ENCODE peak calls at places on chromosomes 12 and 14, in six cellular contexts. G is left ventricle myocardium inferior, T is cardiac muscle cell, U is heart right ventricle, M is suprapubic skin, S is Caco-2. Y is an unnamed sample.

GRCh38 chr12:54932691-54933090 is 51.9 kb downstream of the TESPA1 start:
- DNase-seq in G (no peak), T (peak; percentile 15), U (no peak), M (no peak), S (no peak), Y (no peak)

GRCh38 chr12:132651444-132652100 is 33.0 kb downstream of the P2RX2 start:
- DNase-seq in G (no peak), T (no peak), U (no peak), M (no peak), S (no peak), Y (peak; percentile 31)

GRCh38 chr12:81896771-81897170 is 137.6 kb upstream of the PPFIA2 start:
- DNase-seq in G (no peak), T (peak; percentile 6), U (no peak), M (no peak), S (peak; percentile 10), Y (no peak)

GRCh38 chr12:63802012-63802608 is 22.4 kb downstream of the RXYLT1 start:
- DNase-seq in G (no peak), T (peak; percentile 48), U (no peak), M (no peak), S (peak; percentile 17), Y (no peak)

GRCh38 chr12:48972213-48973021 is 882 bp upstream of the WNT10B start:
- DNase-seq in G (no peak), T (no peak), U (no peak), M (no peak), S (no peak), Y (no peak)

GRCh38 chr12:41365653-41366131 is 177.6 kb downstream of the PDZRN4 start:
- DNase-seq in G (no peak), T (no peak), U (no peak), M (no peak), S (no peak), Y (no peak)

GRCh38 chr12:71737204-71737603 is 17.5 kb upstream of the RAB21 start:
- DNase-seq in G (no peak), T (no peak), U (no peak), M (no peak), S (no peak), Y (no peak)

GRCh38 chr12:53232641-53233538 is 881 bp upstream of the RARG start:
- DNase-seq in G (peak; percentile 60), T (peak; percentile 38), U (peak; percentile 53), M (peak; percentile 82), S (no peak), Y (peak; percentile 83)

GRCh38 chr14:61326847-61327246 is 5.5 kb downstream of the PRKCH start:
- DNase-seq in G (peak; percentile 76), T (peak; percentile 73), U (peak; percentile 76), M (peak; percentile 80), S (peak; percentile 27), Y (no peak)

GRCh38 chr12:68813242-68813593 is 5.2 kb downstream of the MDM2 start:
- DNase-seq in G (no peak), T (no peak), U (no peak), M (no peak), S (no peak), Y (no peak)

GRCh38 chr12:68815232-68815927 is 7.4 kb downstream of the MDM2 start:
- DNase-seq in G (no peak), T (no peak), U (no peak), M (no peak), S (no peak), Y (no peak)

GRCh38 chr12:68815928-68816800 is 8.2 kb downstream of the MDM2 start:
- DNase-seq in G (no peak), T (no peak), U (no peak), M (no peak), S (no peak), Y (no peak)

GRCh38 chr12:68812553-68813241 is 4.7 kb downstream of the MDM2 start:
- DNase-seq in G (no peak), T (no peak), U (no peak), M (no peak), S (no peak), Y (no peak)

GRCh38 chr12:68814490-68815231 is 6.7 kb downstream of the MDM2 start:
- DNase-seq in G (no peak), T (no peak), U (no peak), M (no peak), S (no peak), Y (no peak)
- H3K4me3 ChIP-seq in G (no peak overlapping the region), T (no peak overlapping the region), U (no peak overlapping the region), M (no peak overlapping the region), S (no peak overlapping the region), Y (no peak overlapping the region)

GRCh38 chr14:104138098-104138890 is at the start of gene KIF26A:
- DNase-seq in G (peak; percentile 60), T (no peak), U (peak; percentile 69), M (peak; percentile 66), S (peak; percentile 72), Y (peak; percentile 79)
- H3K4me3 ChIP-seq in G (peak within 1 kb of the TSS; percentile 77), T (peak within 1 kb of the TSS; percentile 75), U (peak within 1 kb of the TSS; percentile 56), M (peak within 1 kb of the TSS; percentile 57), S (peak within 1 kb of the TSS; percentile 53), Y (peak within 1 kb of the TSS; percentile 50)

GRCh38 chr12:14981049-14981448 is 8.2 kb downstream of the PDE6H start:
- DNase-seq in G (no peak), T (no peak), U (no peak), M (no peak), S (no peak), Y (peak; percentile 60)
- H3K4me3 ChIP-seq in G (no peak overlapping the region), T (no peak overlapping the region), U (no peak overlapping the region), M (no peak overlapping the region), S (no peak overlapping the region), Y (peak overlapping the region; percentile 20)

DNA sequence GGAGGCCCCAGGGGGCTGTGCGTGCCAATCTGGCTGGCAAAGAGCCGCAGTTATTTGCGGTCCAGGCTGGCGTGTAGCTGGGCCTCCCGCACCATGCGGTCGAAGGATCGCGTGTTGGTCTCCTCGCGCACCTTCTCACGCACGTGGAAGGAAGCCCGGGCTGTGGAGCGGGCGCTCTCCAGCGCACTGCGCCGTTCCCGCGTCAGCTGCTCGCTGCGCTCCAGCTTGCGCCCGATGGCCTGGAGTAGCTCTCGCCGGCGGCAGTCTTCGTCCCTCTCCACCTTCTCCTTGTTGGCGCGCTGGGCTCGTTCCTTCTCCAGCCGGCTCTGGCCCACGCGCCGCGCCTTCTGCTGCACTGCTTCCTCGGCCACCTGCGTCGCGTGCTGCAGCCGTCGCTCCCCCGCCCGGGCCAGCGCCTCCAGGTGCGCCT is 3.2 kb downstream of the CCDC177 start:
- DNase-seq in G (no peak), T (peak; percentile 27), U (no peak), M (no peak), S (no peak), Y (no peak)
- H3K4me3 ChIP-seq in G (peak overlapping the region; percentile 66), T (peak overlapping the region; percentile 24), U (peak overlapping the region; percentile 37), M (peak overlapping the region; percentile 55), S (peak overlapping the region; percentile 51), Y (peak overlapping the region; percentile 34)

GRCh38 chr14:23951590-23952143 is 1.9 kb upstream of the DHRS4 start:
- DNase-seq in G (no peak), T (no peak), U (no peak), M (no peak), S (no peak), Y (no peak)
- H3K4me3 ChIP-seq in G (no peak overlapping the region), T (no peak overlapping the region), U (no peak overlapping the region), M (no peak overlapping the region), S (no peak overlapping the region), Y (no peak overlapping the region)